ENCODE peak calls at places on chromosomes 13 and 19, in eight cellular contexts. F, N, Y, O, Q, W, C and G are unnamed samples.

GRCh38 chr13:75633285-75633684 is 2.8 kb upstream of the LMO7 start:
- DNase-seq in F (no peak), N (no peak), Y (no peak), O (no peak), Q (no peak), W (no peak), C (no peak), G (no peak)

GRCh38 chr13:72293206-72293605 is 426.2 kb upstream of the DACH1 start:
- DNase-seq in F (no peak), N (no peak), Y (no peak), O (no peak), Q (no peak), W (no peak), C (no peak), G (no peak)

GRCh38 chr13:63425131-63425530 is 2009.5 kb upstream of the PCDH20 start:
- DNase-seq in F (no peak), N (no peak), Y (no peak), O (no peak), Q (no peak), W (no peak), C (no peak), G (no peak)

GRCh38 chr13:40786568-40786996 is 2.8 kb upstream of the SLC25A15 start:
- DNase-seq in F (no peak), N (no peak), Y (no peak), O (no peak), Q (no peak), W (no peak), C (no peak), G (no peak)

GRCh38 chr13:113510871-113511270 is 20.4 kb upstream of the DCUN1D2 start:
- DNase-seq in F (no peak), N (no peak), Y (no peak), O (no peak), Q (no peak), W (no peak), C (no peak), G (no peak)

GRCh38 chr13:113776231-113777125 is 17.5 kb downstream of the TMEM255B start:
- DNase-seq in F (no peak), N (no peak), Y (no peak), O (no peak), Q (no peak), W (no peak), C (peak), G (no peak)

GRCh38 chr13:53005631-53006030 is 23.0 kb upstream of the OLFM4 start:
- DNase-seq in F (no peak), N (no peak), Y (no peak), O (no peak), Q (no peak), W (no peak), C (no peak), G (peak)

GRCh38 chr13:112702341-112702982 is 12.6 kb downstream of the ATP11A start:
- DNase-seq in F (peak), N (no peak), Y (no peak), O (no peak), Q (no peak), W (peak), C (no peak), G (no peak)

GRCh38 chr19:49210108-49210900 is 52.7 kb downstream of the TRPM4 start:
- DNase-seq in F (peak), N (no peak), Y (peak), O (peak), Q (peak), W (peak), C (no peak), G (peak)

GRCh38 chr19:32406161-32407003 is 812 bp downstream of the DPY19L3 start:
- DNase-seq in F (no peak), N (no peak), Y (no peak), O (no peak), Q (no peak), W (no peak), C (no peak), G (no peak)

GRCh38 chr13:44266305-44266704 is 107.3 kb upstream of the SERP2 start:
- DNase-seq in F (no peak), N (no peak), Y (no peak), O (no peak), Q (no peak), W (peak), C (no peak), G (no peak)

GRCh38 chr19:55670280-55671053 is 4.6 kb upstream of the EPN1 start:
- DNase-seq in F (peak), N (no peak), Y (peak), O (no peak), Q (no peak), W (peak), C (peak), G (no peak)

GRCh38 chr19:57560049-57560491 is 407 bp upstream of the ZNF550 start:
- DNase-seq in F (no peak), N (peak), Y (no peak), O (no peak), Q (no peak), W (no peak), C (no peak), G (no peak)

GRCh38 chr19:41499899-41500298 is 56.9 kb downstream of the ERICH4 start:
- DNase-seq in F (no peak), N (no peak), Y (no peak), O (no peak), Q (no peak), W (no peak), C (no peak), G (no peak)

GRCh38 chr13:36998624-36999041 is 507 bp downstream of the ALG5 start:
- DNase-seq in F (peak), N (no peak), Y (peak), O (peak), Q (peak), W (peak), C (peak), G (peak)

GRCh38 chr13:39451301-39451700 is 151.7 kb downstream of the LHFPL6 start:
- DNase-seq in F (no peak), N (no peak), Y (no peak), O (no peak), Q (no peak), W (no peak), C (no peak), G (no peak)

GRCh38 chr19:2701361-2702169 is 929 bp downstream of the GNG7 start:
- DNase-seq in F (no peak), N (no peak), Y (no peak), O (no peak), Q (no peak), W (no peak), C (no peak), G (no peak)

GRCh38 chr19:2702170-2703076 is at the start of gene GNG7:
- DNase-seq in F (peak), N (peak), Y (peak), O (peak), Q (peak), W (peak), C (peak), G (peak)

GRCh38 chr19:2703077-2703437 is 563 bp upstream of the GNG7 start:
- DNase-seq in F (no peak), N (no peak), Y (no peak), O (no peak), Q (no peak), W (no peak), C (no peak), G (no peak)

GRCh38 chr19:2706251-2706650 is 3.8 kb upstream of the GNG7 start:
- DNase-seq in F (no peak), N (no peak), Y (no peak), O (no peak), Q (no peak), W (no peak), C (no peak), G (no peak)

GRCh38 chr19:2703691-2704216 is 1.3 kb upstream of the GNG7 start:
- DNase-seq in F (no peak), N (no peak), Y (no peak), O (no peak), Q (no peak), W (no peak), C (no peak), G (no peak)
- TF ChIP-seq CTCF in F (no peak), N (no peak), Y (no peak), O (no peak), Q (no peak), W (no peak), C (no peak), G (no peak)

GRCh38 chr13:67986234-67986633 is 756.1 kb upstream of the PCDH9 start:
- DNase-seq in F (no peak), N (no peak), Y (no peak), O (no peak), Q (no peak), W (no peak), C (no peak), G (no peak)
- TF ChIP-seq CTCF in F (no peak), N (no peak), Y (no peak), O (no peak), Q (no peak), W (no peak), C (no peak), G (no peak)

DNA sequence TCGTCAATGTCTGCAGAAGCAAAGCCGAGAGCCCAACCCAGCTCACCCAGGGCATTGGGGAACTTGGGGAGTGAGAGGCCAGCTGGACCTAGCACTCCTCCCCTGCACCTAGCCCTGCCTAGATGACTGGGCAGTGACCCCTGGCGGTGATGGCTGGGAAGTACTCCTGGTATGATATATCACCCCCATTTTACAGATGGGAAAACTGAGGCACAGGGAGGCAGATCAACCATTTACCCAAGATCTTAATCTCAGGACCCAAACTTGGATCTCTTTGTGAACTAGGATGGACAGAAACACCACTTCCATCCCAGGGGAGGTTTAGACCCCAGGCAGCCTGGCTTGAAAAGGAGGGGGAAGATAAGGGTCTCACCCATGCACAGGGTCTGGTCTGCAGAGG is 43.5 kb downstream of the CCL25 start:
- DNase-seq in F (peak), N (no peak), Y (no peak), O (no peak), Q (no peak), W (peak), C (no peak), G (no peak)
- TF ChIP-seq CTCF in F (no peak), N (no peak), Y (peak), O (no peak), Q (no peak), W (peak), C (peak), G (no peak)

GRCh38 chr13:97003071-97003470 is 8.8 kb upstream of the OXGR1 start:
- DNase-seq in F (no peak), N (no peak), Y (no peak), O (no peak), Q (no peak), W (no peak), C (no peak), G (no peak)

GRCh38 chr13:97002581-97002980 is 8.3 kb upstream of the OXGR1 start:
- DNase-seq in F (no peak), N (no peak), Y (no peak), O (no peak), Q (no peak), W (no peak), C (no peak), G (no peak)

GRCh38 chr13:97004096-97004876 is 10.0 kb upstream of the OXGR1 start:
- DNase-seq in F (no peak), N (no peak), Y (no peak), O (no peak), Q (no peak), W (no peak), C (no peak), G (no peak)

GRCh38 chr13:97004886-97005285 is 10.6 kb upstream of the OXGR1 start:
- DNase-seq in F (no peak), N (no peak), Y (no peak), O (no peak), Q (no peak), W (no peak), C (no peak), G (no peak)

DNA sequence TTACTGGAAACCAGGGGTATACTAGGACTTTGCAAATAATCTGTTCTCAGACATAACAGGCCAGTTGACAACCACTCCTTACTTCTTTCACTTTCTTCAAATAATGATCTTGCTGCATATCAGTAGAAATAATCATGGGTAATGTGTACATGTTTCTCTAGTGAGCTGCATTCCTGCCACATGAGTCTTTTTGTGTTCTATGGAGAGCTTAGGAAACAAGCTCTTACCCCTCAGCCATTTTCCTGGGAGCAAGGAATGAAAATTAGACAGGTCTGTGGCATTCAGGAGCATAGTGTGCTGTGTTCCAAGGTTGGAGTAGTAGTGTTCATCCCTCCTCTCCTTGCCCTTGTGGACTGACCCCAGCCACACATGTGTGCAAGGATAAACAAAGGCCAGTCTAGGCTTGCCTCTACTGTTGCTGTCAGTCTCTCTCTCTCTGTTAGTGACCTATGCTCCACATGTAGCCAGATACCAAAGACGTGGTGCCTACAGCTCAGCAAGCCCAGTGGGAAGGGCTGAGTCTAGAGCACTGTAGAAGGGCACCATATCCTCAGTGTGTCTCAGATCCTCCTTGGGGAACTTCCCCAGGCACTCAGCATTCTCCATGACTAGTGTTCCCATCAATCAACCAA is 11.5 kb upstream of the OXGR1 start:
- DNase-seq in F (no peak), N (no peak), Y (no peak), O (no peak), Q (no peak), W (no peak), C (no peak), G (no peak)
- TF ChIP-seq CTCF in F (no peak), N (no peak), Y (no peak), O (no peak), Q (no peak), W (no peak), C (no peak), G (no peak)

GRCh38 chr19:51111606-51112005 is 3.4 kb upstream of the CTU1 start:
- DNase-seq in F (no peak), N (no peak), Y (peak), O (no peak), Q (no peak), W (peak), C (no peak), G (peak)
- TF ChIP-seq CTCF in F (no peak), N (no peak), Y (peak), O (no peak), Q (no peak), W (peak), C (no peak), G (peak)

GRCh38 chr13:110137677-110138008 is 169.3 kb downstream of the COL4A1 start:
- DNase-seq in F (no peak), N (peak), Y (peak), O (no peak), Q (peak), W (no peak), C (peak), G (peak)
- TF ChIP-seq CTCF in F (peak), N (peak), Y (peak), O (no peak), Q (no peak), W (peak), C (peak), G (peak)

GRCh38 chr19:18231775-18232174 is 5.5 kb upstream of the PDE4C start:
- DNase-seq in F (no peak), N (no peak), Y (peak), O (no peak), Q (no peak), W (peak), C (no peak), G (no peak)

GRCh38 chr19:18227781-18228271 is 1.6 kb upstream of the PDE4C start:
- DNase-seq in F (no peak), N (no peak), Y (no peak), O (no peak), Q (no peak), W (no peak), C (no peak), G (no peak)

GRCh38 chr19:18229915-18230314 is 3.7 kb upstream of the PDE4C start:
- DNase-seq in F (no peak), N (no peak), Y (no peak), O (no peak), Q (no peak), W (no peak), C (no peak), G (no peak)

GRCh38 chr19:18230941-18231734 is 4.9 kb upstream of the PDE4C start:
- DNase-seq in F (no peak), N (no peak), Y (no peak), O (no peak), Q (no peak), W (peak), C (no peak), G (no peak)

GRCh38 chr19:18229474-18229873 is 3.2 kb upstream of the PDE4C start:
- DNase-seq in F (no peak), N (no peak), Y (no peak), O (no peak), Q (no peak), W (no peak), C (no peak), G (no peak)
- TF ChIP-seq CTCF in F (peak), N (no peak), Y (peak), O (no peak), Q (no peak), W (peak), C (peak), G (peak)

DNA sequence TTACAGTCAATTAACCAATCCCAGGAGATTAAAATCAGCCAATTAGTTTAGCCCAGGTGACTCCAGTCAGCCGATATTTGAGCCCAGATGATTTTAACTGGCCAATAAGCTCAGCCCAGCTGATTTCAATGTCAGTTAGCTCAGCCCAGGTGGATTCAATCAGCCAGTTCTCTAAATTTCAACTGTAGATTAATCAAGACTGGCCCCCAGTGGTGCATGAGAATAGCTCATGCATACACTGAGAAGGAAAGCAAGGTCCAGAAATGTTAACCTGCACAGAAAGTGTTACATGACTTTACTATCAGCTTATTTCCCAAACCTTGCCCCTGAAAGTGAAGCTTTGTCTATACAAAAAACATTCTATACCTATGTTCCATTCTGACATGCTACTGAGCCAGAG is 55.4 kb upstream of the ZNF724 start:
- DNase-seq in F (no peak), N (no peak), Y (no peak), O (no peak), Q (no peak), W (no peak), C (no peak), G (no peak)
- TF ChIP-seq CTCF in F (no peak), N (no peak), Y (no peak), O (no peak), Q (no peak), W (peak), C (no peak), G (no peak)

GRCh38 chr19:45638930-45639729 is at the start of gene EML2:
- DNase-seq in F (peak), N (peak), Y (peak), O (peak), Q (peak), W (peak), C (peak), G (peak)
- TF ChIP-seq CTCF in F (no peak), N (no peak), Y (peak), O (no peak), Q (no peak), W (peak), C (peak), G (peak)